ENCODE peak calls at places on chromosomes 13 and 19, in eight cellular contexts. One of them, this sample, is unnamed.

GRCh38 chr13:43942301-43942700 is 62.6 kb downstream of the LACC1 start:
- DNase-seq in memory B cell: no peak
- DNase-seq in brain microvascular endothelial cell: peak; percentile 25
- DNase-seq in HL-60: no peak
- DNase-seq in fibroblast of the conjunctiva: no peak
- DNase-seq in activated naive CD4-positive, alpha-beta T cell treated with anti-CD3 and anti-CD28 coated beads, Interleukin-2, amount 50 U/mL, for 16 hours: no peak
- DNase-seq in NCI-H345: no peak
- DNase-seq in astrocyte of the spinal cord: peak; percentile 29
- DNase-seq in this sample: no peak

GRCh38 chr19:10352764-10353671 is 13.6 kb upstream of the ICAM3 start:
- DNase-seq in memory B cell: no peak
- DNase-seq in brain microvascular endothelial cell: no peak
- DNase-seq in HL-60: no peak
- DNase-seq in fibroblast of the conjunctiva: peak; percentile 64
- DNase-seq in activated naive CD4-positive, alpha-beta T cell treated with anti-CD3 and anti-CD28 coated beads, Interleukin-2, amount 50 U/mL, for 16 hours: no peak
- DNase-seq in NCI-H345: no peak
- DNase-seq in astrocyte of the spinal cord: no peak
- DNase-seq in this sample: peak; percentile 50

GRCh38 chr13:24133396-24133795 is 27.1 kb upstream of the SPATA13 start:
- DNase-seq in memory B cell: no peak
- DNase-seq in brain microvascular endothelial cell: no peak
- DNase-seq in HL-60: no peak
- DNase-seq in fibroblast of the conjunctiva: no peak
- DNase-seq in activated naive CD4-positive, alpha-beta T cell treated with anti-CD3 and anti-CD28 coated beads, Interleukin-2, amount 50 U/mL, for 16 hours: no peak
- DNase-seq in NCI-H345: peak; percentile 12
- DNase-seq in astrocyte of the spinal cord: no peak
- DNase-seq in this sample: no peak

GRCh38 chr13:50015750-50016149 is 506 bp downstream of the KCNRG start:
- DNase-seq in memory B cell: no peak
- DNase-seq in brain microvascular endothelial cell: no peak
- DNase-seq in HL-60: no peak
- DNase-seq in fibroblast of the conjunctiva: no peak
- DNase-seq in activated naive CD4-positive, alpha-beta T cell treated with anti-CD3 and anti-CD28 coated beads, Interleukin-2, amount 50 U/mL, for 16 hours: no peak
- DNase-seq in NCI-H345: no peak
- DNase-seq in astrocyte of the spinal cord: no peak
- DNase-seq in this sample: no peak

GRCh38 chr13:27349458-27349857 is 75.0 kb upstream of the GTF3A start:
- DNase-seq in memory B cell: no peak
- DNase-seq in brain microvascular endothelial cell: peak; percentile 46
- DNase-seq in HL-60: no peak
- DNase-seq in fibroblast of the conjunctiva: no peak
- DNase-seq in activated naive CD4-positive, alpha-beta T cell treated with anti-CD3 and anti-CD28 coated beads, Interleukin-2, amount 50 U/mL, for 16 hours: no peak
- DNase-seq in NCI-H345: no peak
- DNase-seq in astrocyte of the spinal cord: no peak
- DNase-seq in this sample: peak; percentile 32

GRCh38 chr19:48868196-48868886 is at the start of gene PLEKHA4:
- DNase-seq in memory B cell: no peak
- DNase-seq in brain microvascular endothelial cell: no peak
- DNase-seq in HL-60: no peak
- DNase-seq in fibroblast of the conjunctiva: no peak
- DNase-seq in activated naive CD4-positive, alpha-beta T cell treated with anti-CD3 and anti-CD28 coated beads, Interleukin-2, amount 50 U/mL, for 16 hours: no peak
- DNase-seq in NCI-H345: no peak
- DNase-seq in astrocyte of the spinal cord: peak; percentile 38
- DNase-seq in this sample: peak; percentile 50

GRCh38 chr19:35138305-35138799 is 272 bp upstream of the FXYD1 start:
- DNase-seq in memory B cell: no peak
- DNase-seq in brain microvascular endothelial cell: no peak
- DNase-seq in HL-60: no peak
- DNase-seq in fibroblast of the conjunctiva: no peak
- DNase-seq in activated naive CD4-positive, alpha-beta T cell treated with anti-CD3 and anti-CD28 coated beads, Interleukin-2, amount 50 U/mL, for 16 hours: no peak
- DNase-seq in NCI-H345: no peak
- DNase-seq in astrocyte of the spinal cord: no peak
- DNase-seq in this sample: no peak

GRCh38 chr19:10891360-10892108 is 20.2 kb downstream of the CARM1 start:
- DNase-seq in memory B cell: no peak
- DNase-seq in brain microvascular endothelial cell: no peak
- DNase-seq in HL-60: no peak
- DNase-seq in fibroblast of the conjunctiva: no peak
- DNase-seq in activated naive CD4-positive, alpha-beta T cell treated with anti-CD3 and anti-CD28 coated beads, Interleukin-2, amount 50 U/mL, for 16 hours: no peak
- DNase-seq in NCI-H345: no peak
- DNase-seq in astrocyte of the spinal cord: no peak
- DNase-seq in this sample: no peak

GRCh38 chr19:13770013-13770635 is 4.1 kb upstream of the C19orf53 start:
- DNase-seq in memory B cell: no peak
- DNase-seq in brain microvascular endothelial cell: no peak
- DNase-seq in HL-60: no peak
- DNase-seq in fibroblast of the conjunctiva: no peak
- DNase-seq in activated naive CD4-positive, alpha-beta T cell treated with anti-CD3 and anti-CD28 coated beads, Interleukin-2, amount 50 U/mL, for 16 hours: no peak
- DNase-seq in NCI-H345: no peak
- DNase-seq in astrocyte of the spinal cord: no peak
- DNase-seq in this sample: no peak

GRCh38 chr19:1410136-1410786 is 2.9 kb downstream of the DAZAP1 start:
- DNase-seq in memory B cell: no peak
- DNase-seq in brain microvascular endothelial cell: peak; percentile 43
- DNase-seq in HL-60: no peak
- DNase-seq in fibroblast of the conjunctiva: no peak
- DNase-seq in activated naive CD4-positive, alpha-beta T cell treated with anti-CD3 and anti-CD28 coated beads, Interleukin-2, amount 50 U/mL, for 16 hours: no peak
- DNase-seq in NCI-H345: no peak
- DNase-seq in astrocyte of the spinal cord: peak; percentile 61
- DNase-seq in this sample: peak; percentile 57

GRCh38 chr13:112877496-112877895 is 91.5 kb upstream of the MCF2L start:
- DNase-seq in memory B cell: no peak
- DNase-seq in brain microvascular endothelial cell: no peak
- DNase-seq in HL-60: no peak
- DNase-seq in fibroblast of the conjunctiva: no peak
- DNase-seq in activated naive CD4-positive, alpha-beta T cell treated with anti-CD3 and anti-CD28 coated beads, Interleukin-2, amount 50 U/mL, for 16 hours: no peak
- DNase-seq in NCI-H345: no peak
- DNase-seq in astrocyte of the spinal cord: no peak
- DNase-seq in this sample: no peak

GRCh38 chr19:10018219-10018618 is 4.9 kb downstream of the RDH8 start:
- DNase-seq in memory B cell: no peak
- DNase-seq in brain microvascular endothelial cell: no peak
- DNase-seq in HL-60: no peak
- DNase-seq in fibroblast of the conjunctiva: no peak
- DNase-seq in activated naive CD4-positive, alpha-beta T cell treated with anti-CD3 and anti-CD28 coated beads, Interleukin-2, amount 50 U/mL, for 16 hours: no peak
- DNase-seq in NCI-H345: no peak
- DNase-seq in astrocyte of the spinal cord: no peak
- DNase-seq in this sample: peak; percentile 63

GRCh38 chr13:95254341-95254740 is 46.9 kb downstream of the ABCC4 start:
- DNase-seq in memory B cell: no peak
- DNase-seq in brain microvascular endothelial cell: peak; percentile 18
- DNase-seq in HL-60: no peak
- DNase-seq in fibroblast of the conjunctiva: no peak
- DNase-seq in activated naive CD4-positive, alpha-beta T cell treated with anti-CD3 and anti-CD28 coated beads, Interleukin-2, amount 50 U/mL, for 16 hours: no peak
- DNase-seq in NCI-H345: no peak
- DNase-seq in astrocyte of the spinal cord: no peak
- DNase-seq in this sample: no peak